ENCODE peak calls at places on chromosome 4, in five cellular contexts. One of them, this sample, is unnamed. For H4K20me1, the result is how much of the 10 kb centered on the place peaks cover.

GRCh38 chr4:24644983-24645764 is 60.8 kb upstream of the DHX15 start:
- DNase-seq in IMR-90: peak
- DNase-seq in HepG2: no peak
- DNase-seq in GM12878: no peak
- DNase-seq in K562: no peak
- DNase-seq in this sample: no peak

GRCh38 chr4:66052426-66052825 is 382.1 kb upstream of the EPHA5 start:
- DNase-seq in IMR-90: no peak
- DNase-seq in HepG2: no peak
- DNase-seq in GM12878: no peak
- DNase-seq in K562: no peak
- DNase-seq in this sample: no peak

GRCh38 chr4:149631629-149632028 is 184.0 kb downstream of the IQCM start:
- DNase-seq in IMR-90: no peak
- DNase-seq in HepG2: no peak
- DNase-seq in GM12878: no peak
- DNase-seq in K562: no peak
- DNase-seq in this sample: no peak

GRCh38 chr4:89438102-89438831 is 130.7 kb upstream of the GPRIN3 start:
- DNase-seq in IMR-90: peak
- DNase-seq in HepG2: peak
- DNase-seq in GM12878: peak
- DNase-seq in K562: peak
- DNase-seq in this sample: peak

GRCh38 chr4:6134612-6135220 is 65.6 kb downstream of the JAKMIP1 start:
- DNase-seq in IMR-90: no peak
- DNase-seq in HepG2: peak
- DNase-seq in GM12878: peak
- DNase-seq in K562: peak
- DNase-seq in this sample: no peak

GRCh38 chr4:75916091-75916661 is 13.9 kb upstream of the PPEF2 start:
- DNase-seq in IMR-90: peak
- DNase-seq in HepG2: peak
- DNase-seq in GM12878: no peak
- DNase-seq in K562: peak
- DNase-seq in this sample: peak

GRCh38 chr4:151990201-151990600 is 229.4 kb upstream of the GATB start:
- DNase-seq in IMR-90: peak
- DNase-seq in HepG2: no peak
- DNase-seq in GM12878: no peak
- DNase-seq in K562: no peak
- DNase-seq in this sample: no peak

GRCh38 chr4:137980641-137981040 is 261.5 kb downstream of the SLC7A11 start:
- DNase-seq in IMR-90: no peak
- DNase-seq in HepG2: no peak
- DNase-seq in GM12878: no peak
- DNase-seq in K562: no peak
- DNase-seq in this sample: no peak

GRCh38 chr4:39808231-39808749 is 110.4 kb downstream of the UBE2K start:
- DNase-seq in IMR-90: no peak
- DNase-seq in HepG2: no peak
- DNase-seq in GM12878: no peak
- DNase-seq in K562: no peak
- DNase-seq in this sample: no peak

GRCh38 chr4:122539861-122540465 is 80.9 kb downstream of the IL21 start:
- DNase-seq in IMR-90: peak
- DNase-seq in HepG2: no peak
- DNase-seq in GM12878: no peak
- DNase-seq in K562: no peak
- DNase-seq in this sample: no peak

GRCh38 chr4:25229804-25230203 is 4.0 kb upstream of the PI4K2B start:
- DNase-seq in IMR-90: no peak
- DNase-seq in HepG2: no peak
- DNase-seq in GM12878: no peak
- DNase-seq in K562: no peak
- DNase-seq in this sample: no peak

GRCh38 chr4:189046642-189047041 is 894.0 kb upstream of the FRG1 start:
- DNase-seq in IMR-90: peak
- DNase-seq in HepG2: no peak
- DNase-seq in GM12878: no peak
- DNase-seq in K562: no peak
- DNase-seq in this sample: no peak

GRCh38 chr4:111937368-111937767 is 207.9 kb upstream of the FAM241A start:
- DNase-seq in IMR-90: peak
- DNase-seq in HepG2: peak
- DNase-seq in GM12878: no peak
- DNase-seq in K562: no peak
- DNase-seq in this sample: no peak

GRCh38 chr4:16297003-16297402 is 70.7 kb upstream of the TAPT1 start:
- DNase-seq in IMR-90: no peak
- DNase-seq in HepG2: no peak
- DNase-seq in GM12878: no peak
- DNase-seq in K562: no peak
- DNase-seq in this sample: no peak

GRCh38 chr4:31788676-31789075 is 1068.5 kb downstream of the PCDH7 start:
- DNase-seq in IMR-90: no peak
- DNase-seq in HepG2: no peak
- DNase-seq in GM12878: no peak
- DNase-seq in K562: no peak
- DNase-seq in this sample: no peak

GRCh38 chr4:90833698-90834097 is 706.5 kb downstream of the CCSER1 start:
- DNase-seq in IMR-90: no peak
- DNase-seq in HepG2: no peak
- DNase-seq in GM12878: no peak
- DNase-seq in K562: no peak
- DNase-seq in this sample: no peak

GRCh38 chr4:88722276-88722780 is 24.7 kb upstream of the NAP1L5 start:
- DNase-seq in IMR-90: no peak
- DNase-seq in HepG2: no peak
- DNase-seq in GM12878: no peak
- DNase-seq in K562: no peak
- DNase-seq in this sample: no peak

GRCh38 chr4:185576314-185576713 is 41.0 kb upstream of the PDLIM3 start:
- DNase-seq in IMR-90: no peak
- DNase-seq in HepG2: no peak
- DNase-seq in GM12878: no peak
- DNase-seq in K562: no peak
- DNase-seq in this sample: no peak

GRCh38 chr4:86816463-86817107 is 32.6 kb downstream of the SLC10A6 start:
- DNase-seq in IMR-90: peak
- DNase-seq in HepG2: no peak
- DNase-seq in GM12878: no peak
- DNase-seq in K562: no peak
- DNase-seq in this sample: peak

GRCh38 chr4:179530953-179531352 is 2088.7 kb upstream of the AGA start:
- DNase-seq in IMR-90: peak
- DNase-seq in HepG2: no peak
- DNase-seq in GM12878: no peak
- DNase-seq in K562: no peak
- DNase-seq in this sample: no peak

GRCh38 chr4:55385201-55385649 is 10.5 kb upstream of the TMEM165 start:
- DNase-seq in IMR-90: peak
- DNase-seq in HepG2: peak
- DNase-seq in GM12878: no peak
- DNase-seq in K562: peak
- DNase-seq in this sample: no peak

GRCh38 chr4:70705856-70706461 is 15.8 kb upstream of the RUFY3 start:
- DNase-seq in IMR-90: peak
- DNase-seq in HepG2: no peak
- DNase-seq in GM12878: no peak
- DNase-seq in K562: no peak
- DNase-seq in this sample: no peak

GRCh38 chr4:76831475-76832390 is 66.2 kb downstream of the SOWAHB start:
- DNase-seq in IMR-90: peak
- DNase-seq in HepG2: peak
- DNase-seq in GM12878: no peak
- DNase-seq in K562: no peak
- DNase-seq in this sample: no peak

DNA sequence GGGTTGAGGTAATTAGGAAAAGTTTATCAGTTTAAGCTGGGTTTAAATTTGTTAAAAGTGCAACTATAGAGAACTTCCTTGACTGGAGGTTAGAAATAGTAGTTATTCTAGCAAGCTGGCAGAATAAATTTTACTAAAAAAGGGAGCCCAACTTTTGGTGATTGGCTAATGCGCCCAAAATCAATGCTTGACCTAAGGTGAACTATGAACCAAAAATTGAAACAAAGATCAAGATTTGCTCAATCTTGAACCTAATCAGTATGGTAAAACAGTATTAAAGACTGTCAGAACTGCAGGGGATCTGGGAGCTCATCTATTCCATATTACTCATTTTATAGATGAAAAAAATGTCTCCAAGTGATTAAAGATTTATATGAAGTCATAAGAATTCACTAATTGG is 6.1 kb upstream of the SPATA18 start:
- DNase-seq in IMR-90: no peak
- DNase-seq in HepG2: no peak
- DNase-seq in GM12878: no peak
- DNase-seq in K562: no peak
- DNase-seq in this sample: no peak
- TF ChIP-seq SMC3 in IMR-90: no peak
- TF ChIP-seq SMC3 in HepG2: no peak
- TF ChIP-seq SMC3 in GM12878: no peak
- TF ChIP-seq SMC3 in K562: no peak
- TF ChIP-seq SMC3 in this sample: no peak

GRCh38 chr4:1945492-1945891 is 63.3 kb downstream of the NELFA start:
- DNase-seq in IMR-90: no peak
- DNase-seq in HepG2: no peak
- DNase-seq in GM12878: no peak
- DNase-seq in K562: no peak
- DNase-seq in this sample: no peak

GRCh38 chr4:1948892-1949436 is 59.8 kb downstream of the NELFA start:
- DNase-seq in IMR-90: no peak
- DNase-seq in HepG2: no peak
- DNase-seq in GM12878: no peak
- DNase-seq in K562: no peak
- DNase-seq in this sample: no peak

GRCh38 chr4:1948232-1948631 is 60.5 kb downstream of the NELFA start:
- DNase-seq in IMR-90: no peak
- DNase-seq in HepG2: no peak
- DNase-seq in GM12878: no peak
- DNase-seq in K562: no peak
- DNase-seq in this sample: no peak

GRCh38 chr4:1943928-1944327 is 64.8 kb downstream of the NELFA start:
- DNase-seq in IMR-90: no peak
- DNase-seq in HepG2: no peak
- DNase-seq in GM12878: no peak
- DNase-seq in K562: no peak
- DNase-seq in this sample: no peak

DNA sequence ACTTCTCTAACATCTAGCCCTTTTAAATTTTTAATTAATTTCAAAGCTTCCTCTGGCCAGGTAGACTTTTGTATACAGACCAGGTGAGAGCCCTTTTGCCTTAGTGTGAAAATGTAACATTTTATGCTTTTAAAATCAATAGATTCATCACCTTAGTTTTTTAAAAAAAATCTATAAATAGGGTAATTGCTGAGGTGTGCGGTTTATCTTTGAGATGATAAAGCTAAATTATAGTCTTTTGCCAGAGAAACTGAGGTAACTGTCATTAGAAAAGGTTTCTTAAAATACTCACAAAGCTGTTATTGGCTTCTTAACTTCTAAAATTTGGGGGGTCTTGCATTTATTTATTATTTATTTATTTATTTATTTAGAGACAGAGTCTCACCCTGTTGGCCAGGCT is 62.9 kb downstream of the NELFA start:
- DNase-seq in IMR-90: no peak
- DNase-seq in HepG2: no peak
- DNase-seq in GM12878: no peak
- DNase-seq in K562: no peak
- DNase-seq in this sample: no peak
- H4K20me1 ChIP-seq in IMR-90: under half
- H4K20me1 ChIP-seq in HepG2: under half
- H4K20me1 ChIP-seq in GM12878: under half
- H4K20me1 ChIP-seq in K562: under half
- H4K20me1 ChIP-seq in this sample: under half

GRCh38 chr4:8268211-8268610 is 1.3 kb upstream of the HTRA3 start:
- DNase-seq in IMR-90: no peak
- DNase-seq in HepG2: no peak
- DNase-seq in GM12878: no peak
- DNase-seq in K562: no peak
- DNase-seq in this sample: no peak

GRCh38 chr4:8267077-8267476 is 2.5 kb upstream of the HTRA3 start:
- DNase-seq in IMR-90: peak
- DNase-seq in HepG2: peak
- DNase-seq in GM12878: no peak
- DNase-seq in K562: peak
- DNase-seq in this sample: peak

GRCh38 chr4:8270418-8270771 is 841 bp downstream of the HTRA3 start:
- DNase-seq in IMR-90: no peak
- DNase-seq in HepG2: no peak
- DNase-seq in GM12878: no peak
- DNase-seq in K562: no peak
- DNase-seq in this sample: no peak

GRCh38 chr4:8269535-8270417 is at the start of gene HTRA3:
- DNase-seq in IMR-90: peak
- DNase-seq in HepG2: no peak
- DNase-seq in GM12878: no peak
- DNase-seq in K562: no peak
- DNase-seq in this sample: no peak

DNA sequence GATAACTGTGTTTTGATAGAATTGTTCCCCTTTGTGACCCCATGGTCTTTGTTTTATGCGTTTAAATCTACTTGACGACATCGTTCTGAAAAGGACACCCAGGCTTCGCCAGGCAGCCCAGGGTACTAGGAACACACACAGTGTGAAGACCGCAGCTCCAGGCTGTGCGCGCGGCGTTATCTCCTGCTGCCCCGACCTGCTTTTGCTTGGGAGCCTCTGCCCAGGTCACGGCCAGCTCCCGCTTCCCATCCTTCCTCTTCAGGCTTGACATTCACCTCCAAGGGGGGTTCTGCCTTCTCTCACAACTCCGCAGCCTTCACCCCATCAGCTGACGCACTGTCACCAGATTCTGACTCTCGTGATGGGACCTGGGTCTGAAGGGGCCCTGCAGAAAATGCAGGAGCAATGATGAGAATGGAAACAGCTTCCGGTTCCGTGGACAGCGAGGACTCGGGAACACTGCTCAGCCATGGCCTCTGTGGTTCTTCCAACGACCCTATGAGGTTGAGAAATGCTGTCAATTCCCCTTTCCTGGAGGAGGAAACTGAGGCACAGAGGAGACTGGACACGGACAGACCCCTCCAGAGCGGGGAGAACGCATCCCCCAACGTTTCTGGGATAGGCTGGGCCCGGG is 536 bp upstream of the HTRA3 start:
- DNase-seq in IMR-90: no peak
- DNase-seq in HepG2: no peak
- DNase-seq in GM12878: no peak
- DNase-seq in K562: no peak
- DNase-seq in this sample: no peak
- H2AFZ ChIP-seq in IMR-90: peak
- H2AFZ ChIP-seq in HepG2: no peak
- H2AFZ ChIP-seq in GM12878: no peak
- H2AFZ ChIP-seq in K562: no peak
- H2AFZ ChIP-seq in this sample: no peak

GRCh38 chr4:164847967-164848649 is 28.9 kb upstream of the APELA start:
- DNase-seq in IMR-90: no peak
- DNase-seq in HepG2: no peak
- DNase-seq in GM12878: no peak
- DNase-seq in K562: no peak
- DNase-seq in this sample: no peak
- TF ChIP-seq SMC3 in IMR-90: no peak
- TF ChIP-seq SMC3 in HepG2: no peak
- TF ChIP-seq SMC3 in GM12878: no peak
- TF ChIP-seq SMC3 in K562: no peak
- TF ChIP-seq SMC3 in this sample: no peak

GRCh38 chr4:94168321-94168720 is 39.3 kb upstream of the SMARCAD1 start:
- DNase-seq in IMR-90: no peak
- DNase-seq in HepG2: no peak
- DNase-seq in GM12878: no peak
- DNase-seq in K562: no peak
- DNase-seq in this sample: no peak
- H4K20me1 ChIP-seq in IMR-90: under half
- H4K20me1 ChIP-seq in HepG2: under half
- H4K20me1 ChIP-seq in GM12878: under half
- H4K20me1 ChIP-seq in K562: under half
- H4K20me1 ChIP-seq in this sample: under half

This sample was measured in SK-N-SH.